ENCODE peak calls at places on chromosomes 3 and 15, in six cellular contexts. J is H9, U is tibial artery, A is IMR-90, M is heart right ventricle, F is dorsolateral prefrontal cortex. I is an unnamed sample. For H3K27me3, the result is how much of the 10 kb centered on the place peaks cover.

GRCh38 chr3:136938334-136938733 is 19.4 kb upstream of the IL20RB start:
- DNase-seq in J (no peak), U (no peak), A (peak), M (no peak), F (no peak), I (no peak)

GRCh38 chr3:182682263-182683229 is 110.8 kb upstream of the ATP11B start:
- DNase-seq in J (peak), U (no peak), A (peak), M (peak), F (peak), I (no peak)

GRCh38 chr15:90046846-90047481 is 45.8 kb downstream of the ZNF710 start:
- DNase-seq in J (no peak), U (no peak), A (no peak), M (no peak), F (no peak), I (no peak)

GRCh38 chr3:38001456-38002081 is 11.0 kb downstream of the VILL start:
- DNase-seq in J (peak), U (peak), A (no peak), M (no peak), F (peak), I (no peak)

GRCh38 chr3:175005881-175006280 is 146.7 kb downstream of the NAALADL2 start:
- DNase-seq in J (no peak), U (no peak), A (no peak), M (no peak), F (no peak), I (no peak)

GRCh38 chr15:81023483-81024264 is 23.0 kb downstream of the TLNRD1 start:
- DNase-seq in J (no peak), U (peak), A (peak), M (peak), F (peak), I (no peak)

GRCh38 chr15:36422631-36423030 is 156.8 kb upstream of the CDIN1 start:
- DNase-seq in J (no peak), U (no peak), A (no peak), M (no peak), F (no peak), I (no peak)

GRCh38 chr15:57950381-57950946 is 115.0 kb downstream of the ALDH1A2 start:
- DNase-seq in J (no peak), U (no peak), A (no peak), M (no peak), F (no peak), I (no peak)

GRCh38 chr3:128555098-128555825 is 62.3 kb upstream of the GATA2 start:
- DNase-seq in J (no peak), U (peak), A (no peak), M (peak), F (no peak), I (no peak)

GRCh38 chr3:123790254-123791072 is 93.7 kb downstream of the MYLK start:
- DNase-seq in J (no peak), U (no peak), A (peak), M (no peak), F (no peak), I (no peak)

GRCh38 chr3:45632956-45633355 is 38.4 kb downstream of the LIMD1 start:
- DNase-seq in J (no peak), U (no peak), A (no peak), M (no peak), F (no peak), I (no peak)

GRCh38 chr3:59777559-59778178 is 727.8 kb upstream of the CFAP20DC start:
- DNase-seq in J (no peak), U (no peak), A (no peak), M (no peak), F (no peak), I (no peak)

GRCh38 chr3:39449796-39450195 is 17.7 kb upstream of the MOBP start:
- DNase-seq in J (no peak), U (no peak), A (no peak), M (no peak), F (no peak), I (no peak)

GRCh38 chr3:162370136-162370535 is 873.5 kb downstream of the OTOL1 start:
- DNase-seq in J (no peak), U (no peak), A (no peak), M (peak), F (no peak), I (no peak)

GRCh38 chr3:162366382-162366781 is 869.8 kb downstream of the OTOL1 start:
- DNase-seq in J (no peak), U (no peak), A (no peak), M (no peak), F (no peak), I (no peak)

GRCh38 chr3:162368377-162368776 is 871.8 kb downstream of the OTOL1 start:
- DNase-seq in J (no peak), U (no peak), A (no peak), M (no peak), F (no peak), I (no peak)

GRCh38 chr3:162367443-162368132 is 871.0 kb downstream of the OTOL1 start:
- DNase-seq in J (no peak), U (no peak), A (peak), M (no peak), F (no peak), I (no peak)
- H3K27ac ChIP-seq in J (no peak), U (no peak), A (no peak), M (no peak), F (no peak), I (no peak)

GRCh38 chr3:34675383-34676120 is 877.1 kb downstream of the PDCD6IP start:
- DNase-seq in J (no peak), U (no peak), A (no peak), M (no peak), F (no peak), I (no peak)
- TF ChIP-seq CTCF in J (no peak), U (no peak), A (no peak), M (no peak), F (no peak), I (no peak)

GRCh38 chr3:24492971-24493551 is 1.6 kb downstream of the THRB start:
- DNase-seq in J (no peak), U (no peak), A (no peak), M (no peak), F (no peak), I (no peak)
- H3K27me3 ChIP-seq in J (under half), U (under half), A (under half), M (half or more), F (under half), I (under half)

DNA sequence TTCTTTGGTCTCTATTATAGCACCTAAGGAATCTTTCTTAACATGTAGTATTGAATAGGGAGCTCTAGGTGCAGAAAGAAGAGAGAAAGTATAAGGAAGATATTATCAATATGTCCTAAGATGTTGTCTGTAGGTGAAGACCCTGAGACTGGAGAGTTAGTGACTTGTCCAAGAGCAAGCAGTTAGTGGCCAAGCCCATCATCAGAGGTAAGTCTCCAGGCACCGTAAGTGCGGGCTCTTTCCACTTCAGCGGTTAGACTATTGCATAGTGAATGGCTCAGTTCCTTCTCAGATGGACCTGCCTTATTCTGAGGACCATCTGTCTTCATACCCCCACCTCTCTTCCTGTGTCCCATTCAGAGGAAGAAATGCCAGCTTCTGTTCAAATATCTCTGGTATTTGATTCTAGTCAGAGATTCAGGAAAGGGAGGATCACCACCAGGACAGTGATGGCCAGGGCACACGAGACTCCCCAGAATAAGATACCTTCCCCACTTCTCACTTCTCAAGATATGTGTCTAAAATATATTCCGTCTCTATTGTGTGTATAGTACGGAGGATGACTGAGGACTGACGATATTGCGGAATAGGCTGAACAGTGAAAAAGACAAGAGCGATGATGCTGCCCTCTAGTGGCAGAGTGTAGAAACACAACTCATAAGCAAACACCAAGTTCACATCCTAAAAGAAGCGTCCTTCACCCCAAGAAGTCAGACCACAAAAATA is 19.1 kb upstream of the ADGRG7 start:
- DNase-seq in J (peak), U (no peak), A (peak), M (peak), F (no peak), I (no peak)
- H3K27ac ChIP-seq in J (no peak), U (no peak), A (no peak), M (no peak), F (no peak), I (no peak)